ENCODE peak calls at places on chromosomes 16 and 17, in five cellular contexts. E is K562, Z is HepG2, S is GM12878, J is HCT116. R is an unnamed sample.
A peak's percentile ranks its signal among the peaks of the same experiment; 100 is the strongest.

GRCh38 chr16:2008631-2009301 is 855 bp downstream of the ZNF598 start:
- DNase-seq in E (peak; percentile 51), Z (peak; percentile 65), S (no peak), J (no peak), R (no peak)

GRCh38 chr16:55249361-55249760 is 74.6 kb upstream of the IRX6 start:
- DNase-seq in E (no peak), Z (no peak), S (no peak), J (no peak), R (no peak)

GRCh38 chr17:64188088-64188487 is 58.1 kb upstream of the ERN1 start:
- DNase-seq in E (no peak), Z (no peak), S (no peak), J (no peak), R (no peak)

GRCh38 chr16:15578824-15579223 is 64.1 kb downstream of the MARF1 start:
- DNase-seq in E (no peak), Z (no peak), S (no peak), J (no peak), R (no peak)

GRCh38 chr16:19179890-19180490 is 11.9 kb downstream of the SYT17 start:
- DNase-seq in E (peak; percentile 73), Z (peak; percentile 62), S (no peak), J (peak; percentile 31), R (peak; percentile 48)

GRCh38 chr16:69396187-69397061 is 10.6 kb upstream of the TERF2 start:
- DNase-seq in E (peak; percentile 66), Z (peak; percentile 99), S (peak; percentile 45), J (peak; percentile 88), R (peak; percentile 67)

GRCh38 chr17:72714357-72714966 is 378.0 kb downstream of the SLC39A11 start:
- DNase-seq in E (no peak), Z (no peak), S (no peak), J (no peak), R (no peak)

GRCh38 chr17:82888583-82889495 is 49.0 kb upstream of the ZNF750 start:
- DNase-seq in E (no peak), Z (peak; percentile 20), S (no peak), J (no peak), R (no peak)

GRCh38 chr17:64938925-64939474 is 19.7 kb upstream of the LRRC37A3 start:
- DNase-seq in E (peak; percentile 82), Z (peak; percentile 58), S (no peak), J (no peak), R (peak; percentile 9)

GRCh38 chr16:74951206-74951605 is 33.7 kb downstream of the WDR59 start:
- DNase-seq in E (no peak), Z (no peak), S (no peak), J (no peak), R (no peak)

GRCh38 chr17:63356275-63356905 is 89.7 kb downstream of the CYB561 start:
- DNase-seq in E (no peak), Z (no peak), S (no peak), J (peak; percentile 43), R (no peak)

GRCh38 chr17:61463068-61463980 is 11.1 kb downstream of the TBX4 start:
- DNase-seq in E (peak; percentile 29), Z (no peak), S (no peak), J (no peak), R (no peak)

GRCh38 chr17:77886387-77886728 is 72.1 kb upstream of the TNRC6C start:
- DNase-seq in E (no peak), Z (no peak), S (no peak), J (no peak), R (no peak)

GRCh38 chr16:67284699-67285646 is 5.6 kb downstream of the PLEKHG4 start:
- DNase-seq in E (peak; percentile 25), Z (peak; percentile 54), S (no peak), J (no peak), R (peak; percentile 54)

GRCh38 chr17:76491271-76492184 is 9.7 kb downstream of the RHBDF2 start:
- DNase-seq in E (peak; percentile 50), Z (no peak), S (no peak), J (no peak), R (no peak)

GRCh38 chr17:76414334-76415295 is 30.2 kb downstream of the SPHK1 start:
- DNase-seq in E (peak; percentile 91), Z (no peak), S (no peak), J (no peak), R (no peak)

GRCh38 chr17:10135539-10136257 is 62.7 kb downstream of the GAS7 start:
- DNase-seq in E (no peak), Z (no peak), S (no peak), J (no peak), R (no peak)

GRCh38 chr16:26240807-26241206 is 549.0 kb downstream of the HS3ST4 start:
- DNase-seq in E (no peak), Z (no peak), S (no peak), J (no peak), R (no peak)

GRCh38 chr17:15023589-15023988 is 241.5 kb downstream of the PMP22 start:
- DNase-seq in E (peak; percentile 15), Z (no peak), S (no peak), J (no peak), R (no peak)

GRCh38 chr17:74454197-74455024 is 12.0 kb upstream of the CD300A start:
- DNase-seq in E (no peak), Z (peak; percentile 80), S (no peak), J (peak; percentile 66), R (peak; percentile 73)

GRCh38 chr17:41004397-41004796 is 4.5 kb downstream of the KRTAP3-1 start:
- DNase-seq in E (no peak), Z (no peak), S (no peak), J (no peak), R (no peak)

GRCh38 chr16:14489460-14489859 is 140.6 kb downstream of the PARN start:
- DNase-seq in E (peak; percentile 55), Z (peak; percentile 57), S (no peak), J (peak; percentile 37), R (no peak)

GRCh38 chr16:473046-474043 is 47.9 kb downstream of the RAB11FIP3 start:
- DNase-seq in E (peak; percentile 43), Z (no peak), S (no peak), J (no peak), R (no peak)

GRCh38 chr17:50661795-50662391 is 27.2 kb downstream of the ABCC3 start:
- DNase-seq in E (peak; percentile 88), Z (peak; percentile 93), S (no peak), J (peak; percentile 92), R (no peak)

GRCh38 chr16:57016301-57016700 is 26.9 kb downstream of the NLRC5 start:
- DNase-seq in E (no peak), Z (no peak), S (no peak), J (no peak), R (no peak)

GRCh38 chr17:21164226-21165019 is 37.7 kb downstream of the DHRS7B start:
- DNase-seq in E (no peak), Z (no peak), S (no peak), J (no peak), R (no peak)

GRCh38 chr16:29663020-29663828 is at the start of gene SPN:
- DNase-seq in E (peak; percentile 93), Z (no peak), S (no peak), J (no peak), R (no peak)

GRCh38 chr17:70041575-70041974 is 33.5 kb upstream of the KCNJ16 start:
- DNase-seq in E (no peak), Z (no peak), S (no peak), J (no peak), R (no peak)

GRCh38 chr17:59451706-59452105 is 113.7 kb upstream of the DHX40 start:
- DNase-seq in E (no peak), Z (no peak), S (no peak), J (no peak), R (no peak)
- TF ChIP-seq ZNF274 in E (no peak), Z (no peak), S (no peak), J (no peak), R (no peak)

GRCh38 chr17:58340623-58340876 is 11.5 kb downstream of the SUPT4H1 start:
- DNase-seq in E (no peak), Z (no peak), S (no peak), J (no peak), R (no peak)
- H3K4me1 ChIP-seq in E (peaks cover 40% of the 10 kb centered on the region), Z (peaks cover 42% of the 10 kb centered on the region), S (peaks cover 65% of the 10 kb centered on the region), J (peaks cover 17% of the 10 kb centered on the region), R (peaks cover 14% of the 10 kb centered on the region)

DNA sequence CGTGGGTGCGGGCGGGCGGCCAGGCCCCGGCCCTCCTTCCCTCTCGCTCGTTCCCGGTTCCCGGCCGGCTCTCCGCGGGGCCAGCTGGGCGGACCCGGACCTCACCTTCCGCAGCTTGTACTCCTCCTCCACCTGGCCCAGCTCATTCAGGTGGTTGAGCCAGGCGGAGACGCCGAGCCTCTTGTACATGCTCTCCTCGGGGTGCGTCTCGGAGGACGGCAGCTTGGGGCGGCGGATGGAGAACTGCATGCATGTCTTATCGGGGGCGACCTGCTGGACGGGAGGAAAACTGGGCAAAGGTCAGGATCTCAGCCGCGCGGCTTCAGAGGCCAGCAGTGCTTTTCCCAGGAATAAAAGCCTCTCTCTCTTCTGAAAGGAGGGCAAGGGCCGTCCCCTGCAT is 85.4 kb downstream of the TBC1D16 start:
- DNase-seq in E (no peak), Z (no peak), S (no peak), J (no peak), R (no peak)
- TF ChIP-seq ZNF274 in E (no peak), Z (no peak), S (no peak), J (no peak), R (no peak)

GRCh38 chr16:85525464-85526117 is 87.5 kb upstream of the GSE1 start:
- DNase-seq in E (no peak), Z (peak; percentile 61), S (no peak), J (no peak), R (no peak)
- H3K4me1 ChIP-seq in E (peaks cover 57% of the 10 kb centered on the region), Z (peaks cover 99% of the 10 kb centered on the region), S (no peaks in the 10 kb centered on the region), J (peaks cover 44% of the 10 kb centered on the region), R (peaks cover 58% of the 10 kb centered on the region)

GRCh38 chr16:70686376-70687171 is 721 bp upstream of the MTSS2 start:
- DNase-seq in E (no peak), Z (no peak), S (no peak), J (no peak), R (no peak)

GRCh38 chr16:70684146-70685060 is 1.4 kb downstream of the MTSS2 start:
- DNase-seq in E (no peak), Z (no peak), S (no peak), J (no peak), R (no peak)

GRCh38 chr16:70687172-70687531 is 1.3 kb upstream of the MTSS2 start:
- DNase-seq in E (peak; percentile 32), Z (no peak), S (no peak), J (no peak), R (no peak)

GRCh38 chr16:70685061-70685937 is 554 bp downstream of the MTSS2 start:
- DNase-seq in E (peak; percentile 35), Z (no peak), S (no peak), J (no peak), R (no peak)

DNA sequence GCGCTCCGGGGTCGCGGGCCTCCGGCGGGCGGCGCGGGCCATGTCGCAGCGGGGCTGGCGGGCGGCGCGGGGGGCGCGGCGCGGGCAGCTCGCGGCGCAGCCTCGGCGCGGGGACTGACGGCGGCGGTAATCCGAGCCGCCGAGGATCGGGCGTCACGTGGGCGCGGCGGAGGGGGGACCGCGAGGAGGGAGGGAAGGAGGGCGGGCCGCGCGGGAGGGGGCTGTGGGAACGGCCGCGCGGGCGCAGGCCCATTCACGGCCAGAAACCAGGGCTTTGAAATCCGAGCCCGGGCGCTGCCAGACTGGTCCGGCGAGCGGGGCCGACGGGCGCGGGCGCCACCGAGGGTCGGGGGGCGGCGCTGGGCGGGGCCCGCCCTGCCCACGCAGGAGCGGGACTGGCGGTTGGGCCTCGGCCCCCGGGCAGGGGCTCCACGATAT is at the start of gene MTSS2:
- DNase-seq in E (peak; percentile 95), Z (peak; percentile 80), S (no peak), J (peak; percentile 35), R (peak; percentile 62)
- TF ChIP-seq ZNF274 in E (no peak), Z (peak; percentile 2), S (no peak), J (no peak), R (no peak)